ENCODE peak calls at places on chromosome 2, in nine cellular contexts. S, K, T, M, N, Y, X, C and G are unnamed samples.

GRCh38 chr2:158745067-158745865 is 49.9 kb upstream of the DAPL1 start:
- DNase-seq in Y (no peak), K (peak; percentile 35), T (peak; percentile 45), S (peak; percentile 74), X (no peak), N (no peak), M (no peak), C (peak; percentile 54), G (no peak)

GRCh38 chr2:151927501-151928221 is 99.4 kb upstream of the ARL5A start:
- DNase-seq in N (no peak), C (no peak), S (no peak), Y (no peak), T (no peak), M (no peak), K (no peak), X (no peak), G (no peak)

GRCh38 chr2:182522428-182522896 is 95.6 kb upstream of the PDE1A start:
- DNase-seq in T (no peak), Y (no peak), S (no peak), C (no peak), M (no peak), K (no peak), X (no peak), N (no peak), G (no peak)

GRCh38 chr2:113185643-113186315 is 12.0 kb downstream of the PSD4 start:
- DNase-seq in M (no peak), T (no peak), K (no peak), S (no peak), X (no peak), Y (peak; percentile 89), N (no peak), C (no peak), G (peak; percentile 66)

GRCh38 chr2:230796280-230796862 is 68.4 kb upstream of the ITM2C start:
- DNase-seq in Y (no peak), S (peak; percentile 69), M (no peak), C (no peak), X (no peak), N (no peak), T (no peak), K (no peak), G (no peak)

GRCh38 chr2:105732955-105733607 is 11.6 kb upstream of the NCK2 start:
- DNase-seq in N (no peak), T (no peak), K (no peak), X (no peak), M (no peak), C (no peak), Y (no peak), S (no peak), G (no peak)

GRCh38 chr2:44642123-44642857 is 280.5 kb downstream of the CAMKMT start:
- DNase-seq in C (no peak), M (no peak), T (no peak), N (no peak), K (no peak), X (no peak), S (no peak), Y (no peak), G (no peak)

GRCh38 chr2:134218414-134218813 is 35.5 kb upstream of the MGAT5 start:
- DNase-seq in X (no peak), Y (no peak), T (no peak), N (no peak), K (no peak), S (no peak), M (no peak), C (no peak), G (peak; percentile 66)

GRCh38 chr2:201827621-201828020 is 21.3 kb downstream of the CDK15 start:
- DNase-seq in C (no peak), Y (no peak), T (no peak), N (no peak), X (no peak), K (no peak), S (peak; percentile 75), M (no peak), G (no peak)

GRCh38 chr2:48508461-48509124 is 21.4 kb upstream of the STON1 start:
- DNase-seq in X (no peak), S (peak; percentile 75), Y (no peak), T (no peak), N (no peak), K (no peak), C (no peak), M (no peak), G (peak; percentile 59)

GRCh38 chr2:157887946-157888345 is 11.8 kb upstream of the ACVR1 start:
- DNase-seq in X (no peak), M (no peak), C (no peak), K (no peak), N (no peak), S (no peak), T (no peak), Y (no peak), G (no peak)

GRCh38 chr2:3728104-3729054 is 25.0 kb downstream of the DCDC2C start:
- DNase-seq in S (peak; percentile 67), N (peak; percentile 76), K (no peak), M (no peak), T (no peak), X (no peak), C (peak; percentile 17), Y (no peak), G (no peak)

GRCh38 chr2:152036611-152037469 is 62.0 kb downstream of the CACNB4 start:
- DNase-seq in Y (peak; percentile 75), M (no peak), T (peak; percentile 61), C (peak; percentile 50), X (no peak), N (no peak), K (peak; percentile 62), S (peak; percentile 71), G (peak; percentile 47)

GRCh38 chr2:134290363-134290762 is 36.5 kb downstream of the MGAT5 start:
- DNase-seq in N (no peak), T (no peak), M (no peak), Y (no peak), S (no peak), X (no peak), C (no peak), K (no peak), G (no peak)

GRCh38 chr2:168770796-168771195 is 31.6 kb upstream of the NOSTRIN start:
- DNase-seq in K (no peak), Y (no peak), S (no peak), M (no peak), C (no peak), N (no peak), X (no peak), T (no peak), G (no peak)

GRCh38 chr2:223416826-223417610 is 185.1 kb downstream of the SCG2 start:
- DNase-seq in S (no peak), K (peak; percentile 37), X (no peak), N (no peak), Y (no peak), T (no peak), C (no peak), M (no peak), G (no peak)

GRCh38 chr2:230230087-230230486 is 4.6 kb downstream of the SP140 start:
- DNase-seq in N (no peak), S (peak; percentile 90), C (no peak), X (no peak), M (no peak), K (no peak), T (no peak), Y (no peak), G (no peak)

GRCh38 chr2:86584164-86584913 is 21.1 kb upstream of the CHMP3 start:
- DNase-seq in X (no peak), C (no peak), K (no peak), S (no peak), Y (no peak), T (no peak), N (no peak), M (no peak), G (no peak)

GRCh38 chr2:189125195-189125594 is 54.4 kb downstream of the COL5A2 start:
- DNase-seq in M (no peak), C (no peak), N (no peak), Y (no peak), S (no peak), K (no peak), X (no peak), T (no peak), G (no peak)

GRCh38 chr2:10814571-10815331 is 2.2 kb upstream of the PDIA6 start:
- DNase-seq in N (no peak), X (no peak), T (no peak), C (no peak), Y (no peak), K (no peak), S (no peak), M (no peak), G (no peak)

GRCh38 chr2:204437815-204438766 is 107.2 kb upstream of the PARD3B start:
- DNase-seq in S (no peak), K (no peak), T (no peak), M (no peak), Y (peak; percentile 48), C (no peak), N (no peak), X (no peak), G (no peak)

GRCh38 chr2:189673661-189674373 is 653 bp upstream of the ANKAR start:
- DNase-seq in C (no peak), S (no peak), K (no peak), T (no peak), Y (no peak), X (no peak), M (no peak), N (no peak), G (no peak)

GRCh38 chr2:73728711-73729110 is 8.4 kb downstream of the TPRKB start:
- DNase-seq in N (no peak), M (no peak), X (no peak), Y (no peak), S (no peak), C (no peak), T (no peak), K (no peak), G (no peak)
- TF ChIP-seq POLR2A in N (no peak), M (no peak), X (no peak), Y (no peak), S (no peak), C (no peak), T (no peak), K (no peak), G (no peak)

GRCh38 chr2:181430406-181431199 is 26.6 kb upstream of the ITGA4 start:
- DNase-seq in M (no peak), X (no peak), C (no peak), T (no peak), N (no peak), K (no peak), S (peak; percentile 2), Y (no peak), G (no peak)
- TF ChIP-seq CTCF in M (no peak), X (peak; percentile 8), C (no peak), T (peak; percentile 17), N (no peak), K (no peak), S (peak; percentile 40), Y (no peak), G (peak; percentile 54)

GRCh38 chr2:197480165-197481036 is 19.2 kb downstream of the HSPD1 start:
- DNase-seq in S (no peak), K (no peak), M (no peak), Y (no peak), X (no peak), N (no peak), T (no peak), C (no peak), G (no peak)

GRCh38 chr2:197477764-197478163 is 21.9 kb downstream of the HSPD1 start:
- DNase-seq in X (no peak), Y (no peak), K (no peak), S (no peak), M (no peak), T (no peak), N (no peak), C (no peak), G (no peak)
- H3K36me3 ChIP-seq in X (peaks cover 19% of the 10 kb centered on the region), Y (peaks cover 24% of the 10 kb centered on the region), K (no peaks in the 10 kb centered on the region), S (peaks cover 37% of the 10 kb centered on the region), M (no peaks in the 10 kb centered on the region), T (peaks cover 69% of the 10 kb centered on the region), N (no peaks in the 10 kb centered on the region), C (no peaks in the 10 kb centered on the region), G (peaks cover 68% of the 10 kb centered on the region)

GRCh38 chr2:63050186-63050915 is at the start of gene OTX1:
- DNase-seq in K (no peak), S (peak; percentile 21), Y (peak; percentile 78), T (no peak), N (no peak), X (no peak), M (no peak), C (no peak), G (peak; percentile 66)
- TF ChIP-seq POLR2A in K (no peak), S (no peak), Y (no peak), T (no peak), N (no peak), X (no peak), M (no peak), C (no peak), G (no peak)